ENCODE peak calls at places on chromosomes 2 and 18, in nine cellular contexts. B, N, Y, O, H, M, G, K and F are unnamed samples.

GRCh38 chr18:45556217-45556616 is 59.1 kb upstream of the SLC14A2 start:
- DNase-seq in B (no peak), N (no peak), Y (no peak), O (no peak), H (no peak), M (no peak), G (no peak), K (no peak), F (no peak)

GRCh38 chr2:71876542-71877451 is 270.9 kb downstream of the CYP26B1 start:
- DNase-seq in B (no peak), N (no peak), Y (no peak), O (no peak), H (no peak), M (no peak), G (peak), K (no peak), F (no peak)

GRCh38 chr2:42867093-42868065 is 75.0 kb upstream of the HAAO start:
- DNase-seq in B (no peak), N (no peak), Y (no peak), O (no peak), H (no peak), M (no peak), G (no peak), K (no peak), F (no peak)

GRCh38 chr2:116988303-116988702 is 826.2 kb upstream of the DDX18 start:
- DNase-seq in B (no peak), N (no peak), Y (peak), O (no peak), H (no peak), M (no peak), G (no peak), K (peak), F (peak)

GRCh38 chr18:39487932-39488331 is 1922.3 kb upstream of the CELF4 start:
- DNase-seq in B (no peak), N (no peak), Y (no peak), O (no peak), H (no peak), M (no peak), G (no peak), K (no peak), F (no peak)

GRCh38 chr2:25030702-25031101 is 11.2 kb upstream of the EFR3B start:
- DNase-seq in B (no peak), N (no peak), Y (peak), O (no peak), H (no peak), M (no peak), G (no peak), K (no peak), F (no peak)

GRCh38 chr2:128622371-128622770 is 303.7 kb upstream of the HS6ST1 start:
- DNase-seq in B (no peak), N (no peak), Y (no peak), O (no peak), H (no peak), M (no peak), G (no peak), K (no peak), F (no peak)

GRCh38 chr2:85503168-85503610 is 35.8 kb upstream of the MAT2A start:
- DNase-seq in B (no peak), N (no peak), Y (no peak), O (no peak), H (no peak), M (no peak), G (no peak), K (no peak), F (no peak)

GRCh38 chr2:109538551-109538950 is 75.2 kb downstream of the SEPTIN10 start:
- DNase-seq in B (no peak), N (no peak), Y (no peak), O (no peak), H (no peak), M (no peak), G (no peak), K (no peak), F (no peak)

GRCh38 chr2:61157371-61158003 is 4.5 kb upstream of the C2orf74 start:
- DNase-seq in B (peak), N (no peak), Y (no peak), O (no peak), H (no peak), M (no peak), G (no peak), K (no peak), F (no peak)

GRCh38 chr2:10691521-10691920 is 1.7 kb upstream of the NOL10 start:
- DNase-seq in B (no peak), N (no peak), Y (no peak), O (no peak), H (no peak), M (no peak), G (no peak), K (no peak), F (no peak)

GRCh38 chr18:24669502-24669901 is 209.1 kb downstream of the HRH4 start:
- DNase-seq in B (no peak), N (no peak), Y (no peak), O (no peak), H (no peak), M (no peak), G (no peak), K (no peak), F (no peak)

GRCh38 chr2:219611306-219611705 is 13.6 kb downstream of the STK11IP start:
- DNase-seq in B (no peak), N (no peak), Y (no peak), O (no peak), H (no peak), M (no peak), G (no peak), K (no peak), F (no peak)

GRCh38 chr2:43478423-43479086 is 117.3 kb downstream of the THADA start:
- DNase-seq in B (no peak), N (no peak), Y (no peak), O (no peak), H (no peak), M (no peak), G (no peak), K (no peak), F (no peak)

GRCh38 chr18:74283646-74284045 is 8.1 kb downstream of the CYB5A start:
- DNase-seq in B (no peak), N (no peak), Y (no peak), O (no peak), H (no peak), M (no peak), G (no peak), K (no peak), F (no peak)

GRCh38 chr2:17070711-17071110 is 405.1 kb upstream of the CYRIA start:
- DNase-seq in B (no peak), N (no peak), Y (no peak), O (no peak), H (no peak), M (no peak), G (no peak), K (no peak), F (no peak)

GRCh38 chr2:231807020-231807419 is 20.8 kb downstream of the COPS7B start:
- DNase-seq in B (no peak), N (no peak), Y (no peak), O (peak), H (no peak), M (no peak), G (peak), K (no peak), F (peak)

GRCh38 chr2:165891943-165892342 is 61.6 kb downstream of the TTC21B start:
- DNase-seq in B (no peak), N (no peak), Y (no peak), O (no peak), H (no peak), M (no peak), G (no peak), K (no peak), F (no peak)

GRCh38 chr2:170475878-170476277 is 239.3 kb upstream of the SP5 start:
- DNase-seq in B (no peak), N (no peak), Y (no peak), O (no peak), H (no peak), M (no peak), G (no peak), K (no peak), F (no peak)

GRCh38 chr2:70927138-70927537 is 8.6 kb upstream of the ATP6V1B1 start:
- DNase-seq in B (no peak), N (no peak), Y (no peak), O (no peak), H (no peak), M (no peak), G (no peak), K (no peak), F (no peak)

GRCh38 chr18:70299393-70299792 is 10.5 kb downstream of the SOCS6 start:
- DNase-seq in B (no peak), N (no peak), Y (no peak), O (no peak), H (no peak), M (no peak), G (no peak), K (no peak), F (no peak)

GRCh38 chr18:53739700-53740099 is 484.8 kb downstream of the MBD2 start:
- DNase-seq in B (no peak), N (no peak), Y (no peak), O (no peak), H (no peak), M (no peak), G (no peak), K (no peak), F (no peak)

GRCh38 chr2:24816884-24817283 is 23.7 kb downstream of the CENPO start:
- DNase-seq in B (no peak), N (no peak), Y (peak), O (no peak), H (peak), M (no peak), G (peak), K (peak), F (peak)

GRCh38 chr2:160609346-160609745 is 115.7 kb upstream of the RBMS1 start:
- DNase-seq in B (no peak), N (no peak), Y (no peak), O (no peak), H (no peak), M (no peak), G (no peak), K (no peak), F (no peak)

GRCh38 chr2:110678457-110679336 is 834 bp upstream of the BUB1 start:
- DNase-seq in B (peak), N (no peak), Y (peak), O (no peak), H (no peak), M (no peak), G (no peak), K (peak), F (no peak)

GRCh38 chr2:233643128-233643527 is 6.9 kb downstream of the UGT1A10 start:
- DNase-seq in B (peak), N (peak), Y (peak), O (no peak), H (no peak), M (no peak), G (no peak), K (no peak), F (no peak)
- TF ChIP-seq CTCF in B (peak), N (peak), Y (peak), O (peak), H (peak), M (no peak), G (peak), K (no peak), F (no peak)

DNA sequence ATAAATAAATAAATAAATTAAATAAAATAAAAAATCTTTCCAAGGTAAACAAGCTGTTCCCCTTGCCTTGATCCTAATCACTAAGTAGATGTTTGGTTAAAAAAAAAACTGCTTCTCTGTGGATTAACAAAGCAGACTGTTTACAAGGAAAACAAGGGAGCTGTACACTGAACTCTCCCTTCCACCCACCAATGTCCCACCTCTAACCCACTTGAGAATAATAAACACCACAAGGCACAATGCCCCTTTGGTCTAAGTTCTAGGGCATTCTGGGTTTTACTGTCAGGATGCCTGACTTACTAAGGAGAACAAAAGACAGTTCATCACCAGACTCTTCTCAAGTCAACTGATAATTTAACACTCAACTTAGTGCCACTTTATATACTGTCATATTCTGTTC is 83.5 kb downstream of the NCKAP1 start:
- DNase-seq in B (no peak), N (no peak), Y (no peak), O (no peak), H (no peak), M (no peak), G (no peak), K (no peak), F (no peak)
- H3K4me3 ChIP-seq in B (no peak), N (no peak), Y (no peak), O (no peak), H (no peak), M (no peak), G (no peak), K (no peak), F (no peak)

GRCh38 chr2:172993924-172994717 is 81.5 kb upstream of the MAP3K20 start:
- DNase-seq in B (no peak), N (no peak), Y (no peak), O (no peak), H (no peak), M (no peak), G (no peak), K (no peak), F (no peak)

GRCh38 chr2:172996387-172996961 is 79.2 kb upstream of the MAP3K20 start:
- DNase-seq in B (no peak), N (no peak), Y (no peak), O (no peak), H (no peak), M (no peak), G (no peak), K (no peak), F (peak)

GRCh38 chr2:172997031-172997430 is 78.6 kb upstream of the MAP3K20 start:
- DNase-seq in B (no peak), N (no peak), Y (no peak), O (no peak), H (no peak), M (no peak), G (no peak), K (no peak), F (no peak)

GRCh38 chr2:172998547-172998946 is 77.1 kb upstream of the MAP3K20 start:
- DNase-seq in B (no peak), N (no peak), Y (peak), O (no peak), H (no peak), M (no peak), G (no peak), K (no peak), F (peak)

GRCh38 chr2:172995323-172996244 is 80.1 kb upstream of the MAP3K20 start:
- DNase-seq in B (no peak), N (no peak), Y (peak), O (peak), H (peak), M (peak), G (peak), K (peak), F (peak)
- TF ChIP-seq CTCF in B (no peak), N (no peak), Y (peak), O (no peak), H (peak), M (no peak), G (peak), K (no peak), F (peak)

DNA sequence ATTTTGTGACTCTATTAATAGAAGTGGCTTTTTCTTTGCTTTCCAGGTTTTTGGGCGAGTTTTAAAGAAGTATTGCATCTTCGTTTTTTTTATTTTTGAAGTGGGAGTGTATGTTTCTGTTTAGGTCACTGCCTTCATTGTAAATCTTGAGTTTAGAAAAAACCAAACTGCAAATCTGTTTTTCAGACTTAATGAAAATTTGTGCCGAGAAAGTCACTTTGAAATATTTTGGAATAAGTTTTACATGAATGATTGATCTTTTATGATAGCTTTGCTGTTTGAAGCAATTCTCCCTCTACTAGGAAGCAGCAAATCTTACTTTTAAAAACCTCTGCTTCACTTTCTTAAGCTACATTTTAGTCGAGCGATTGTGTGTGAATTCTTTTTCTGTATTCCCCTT is 2.2 kb downstream of the SMAD4 start:
- DNase-seq in B (no peak), N (no peak), Y (no peak), O (no peak), H (no peak), M (no peak), G (no peak), K (no peak), F (no peak)
- H3K4me3 ChIP-seq in B (no peak), N (peak), Y (peak), O (peak), H (peak), M (peak), G (peak), K (peak), F (peak)

DNA sequence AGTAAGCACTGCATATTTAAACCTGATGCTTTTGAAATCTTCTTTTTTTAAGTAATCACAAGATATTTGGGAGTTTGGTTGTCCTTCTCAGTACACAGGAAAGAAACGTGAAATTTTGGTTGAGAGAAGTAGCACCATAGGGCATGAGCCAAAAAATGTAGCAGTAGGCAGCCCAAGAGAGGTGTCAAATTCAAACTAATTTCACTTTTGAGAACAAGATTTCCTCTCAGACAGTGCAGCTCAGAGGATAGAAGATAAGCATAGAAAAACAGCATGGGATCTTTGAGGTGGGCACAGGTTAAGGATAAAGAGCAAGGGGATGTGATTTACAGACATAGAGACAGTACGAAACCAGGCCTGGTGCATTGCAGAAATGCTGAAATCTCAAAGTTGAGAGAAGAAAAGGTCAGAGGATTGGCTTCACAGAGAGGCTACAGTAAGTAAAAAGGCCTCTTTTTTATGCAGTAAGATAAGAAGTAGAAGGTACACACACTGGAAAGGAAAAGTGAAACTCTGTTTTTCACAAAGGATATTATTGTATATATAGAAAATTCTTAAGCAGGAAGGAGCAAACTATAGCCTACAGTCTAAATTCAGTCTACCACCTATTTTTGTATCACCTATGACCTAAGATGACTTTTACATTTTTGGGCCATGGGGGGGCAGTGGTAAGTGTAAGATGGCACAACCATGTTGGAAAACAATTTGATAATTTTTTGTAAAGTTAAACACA is 89.8 kb downstream of the PKP4 start:
- DNase-seq in B (no peak), N (no peak), Y (no peak), O (no peak), H (no peak), M (no peak), G (no peak), K (no peak), F (no peak)
- TF ChIP-seq CTCF in B (no peak), N (no peak), Y (no peak), O (no peak), H (no peak), M (no peak), G (no peak), K (no peak), F (no peak)

GRCh38 chr2:38261569-38262513 is 115.2 kb downstream of the ATL2 start:
- DNase-seq in B (no peak), N (no peak), Y (no peak), O (no peak), H (no peak), M (no peak), G (no peak), K (no peak), F (no peak)

GRCh38 chr2:38262514-38262871 is 114.6 kb downstream of the ATL2 start:
- DNase-seq in B (peak), N (no peak), Y (no peak), O (no peak), H (no peak), M (no peak), G (no peak), K (no peak), F (no peak)

GRCh38 chr2:38263293-38263692 is 113.8 kb downstream of the ATL2 start:
- DNase-seq in B (no peak), N (no peak), Y (no peak), O (no peak), H (no peak), M (no peak), G (no peak), K (no peak), F (no peak)

GRCh38 chr2:38260469-38260868 is 116.6 kb downstream of the ATL2 start:
- DNase-seq in B (no peak), N (no peak), Y (no peak), O (no peak), H (no peak), M (no peak), G (no peak), K (no peak), F (no peak)

GRCh38 chr2:38260972-38261371 is 116.1 kb downstream of the ATL2 start:
- DNase-seq in B (no peak), N (no peak), Y (no peak), O (no peak), H (no peak), M (no peak), G (no peak), K (no peak), F (no peak)
- H3K4me3 ChIP-seq in B (no peak), N (no peak), Y (no peak), O (no peak), H (no peak), M (peak), G (no peak), K (no peak), F (peak)

DNA sequence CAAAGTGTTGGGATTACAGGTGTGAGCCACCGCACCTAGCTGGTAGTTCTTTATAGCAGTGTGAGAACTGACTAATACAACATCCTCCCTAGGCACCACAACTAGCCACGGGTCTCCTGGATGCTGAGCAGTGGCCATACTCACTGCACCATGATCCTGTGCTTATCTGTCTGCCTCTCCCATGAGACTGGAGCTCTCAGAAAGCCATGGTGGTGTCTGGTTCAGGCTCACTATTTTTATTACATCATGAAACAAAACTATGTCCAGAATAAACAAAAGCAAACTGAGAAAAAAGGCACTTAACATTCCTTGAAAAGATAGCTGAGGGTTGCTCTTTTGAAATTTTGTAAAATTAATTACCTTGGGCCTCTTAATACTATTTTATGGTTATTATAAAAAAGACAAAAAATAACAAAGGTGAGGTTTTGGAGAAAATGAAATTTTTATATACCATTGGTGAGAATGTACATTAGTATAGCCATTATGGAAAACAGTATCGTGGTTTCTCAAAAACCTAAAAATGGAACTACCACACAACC is 90.7 kb upstream of the TFCP2L1 start:
- DNase-seq in B (no peak), N (no peak), Y (peak), O (no peak), H (no peak), M (no peak), G (no peak), K (peak), F (no peak)
- TF ChIP-seq CTCF in B (no peak), N (no peak), Y (no peak), O (no peak), H (no peak), M (no peak), G (no peak), K (no peak), F (no peak)

GRCh38 chr2:134245340-134245984 is 8.4 kb upstream of the MGAT5 start:
- DNase-seq in B (peak), N (peak), Y (peak), O (no peak), H (no peak), M (peak), G (no peak), K (peak), F (peak)
- H3K4me3 ChIP-seq in B (no peak), N (no peak), Y (no peak), O (no peak), H (no peak), M (no peak), G (no peak), K (no peak), F (no peak)